ENCODE peak calls at places on chromosomes 2 and 18, in five cellular contexts. R, K, A, O and X are unnamed samples.

GRCh38 chr2:226963528-226963927 is 127.7 kb downstream of the RHBDD1 start:
- DNase-seq in A (no peak), O (peak), K (peak), R (no peak), X (peak)

GRCh38 chr18:41681138-41681881 is 273.7 kb upstream of the PIK3C3 start:
- DNase-seq in O (no peak), K (no peak), A (no peak), R (no peak), X (no peak)

GRCh38 chr2:238920601-238921001 is 72.7 kb downstream of the TWIST2 start:
- DNase-seq in A (no peak), R (no peak), K (no peak), O (no peak), X (no peak)

GRCh38 chr2:195520671-195521155 is 136.3 kb upstream of the SLC39A10 start:
- DNase-seq in R (no peak), A (no peak), K (peak), O (peak), X (peak)

GRCh38 chr2:10864888-10865551 is 46.7 kb upstream of the KCNF1 start:
- DNase-seq in K (no peak), A (peak), R (no peak), O (no peak), X (no peak)

GRCh38 chr2:108637304-108637669 is 82.0 kb upstream of the RANBP2 start:
- DNase-seq in K (peak), R (no peak), O (peak), A (no peak), X (peak)

GRCh38 chr2:237290249-237290648 is 123.7 kb downstream of the COL6A3 start:
- DNase-seq in K (peak), O (peak), R (no peak), A (no peak), X (peak)

GRCh38 chr2:239326831-239327535 is 73.8 kb downstream of the HDAC4 start:
- DNase-seq in K (no peak), R (no peak), A (peak), O (no peak), X (peak)

GRCh38 chr2:121386707-121387106 is 101.7 kb upstream of the TFCP2L1 start:
- DNase-seq in O (peak), K (peak), A (no peak), R (no peak), X (no peak)

GRCh38 chr2:11270891-11271290 is 73.5 kb downstream of the ROCK2 start:
- DNase-seq in K (peak), O (peak), R (no peak), A (no peak), X (no peak)

GRCh38 chr18:14747513-14748474 is at the start of gene ANKRD30B:
- DNase-seq in A (no peak), R (no peak), O (no peak), K (no peak), X (peak)